ENCODE peak calls at places on chromosomes 16 and 17, in nine cellular contexts. K, S, A, W, R, B, M, D and O are unnamed samples.

GRCh38 chr16:86061771-86062170 is 162.8 kb downstream of the IRF8 start:
- DNase-seq in K (no peak), S (no peak), A (no peak), W (no peak), R (no peak), B (no peak), M (no peak), D (no peak), O (no peak)

GRCh38 chr16:12228607-12229499 is 252.3 kb downstream of the SNX29 start:
- DNase-seq in K (no peak), S (peak), A (peak), W (peak), R (no peak), B (no peak), M (peak), D (no peak), O (peak)

GRCh38 chr16:48218473-48218872 is 25.6 kb upstream of the LONP2 start:
- DNase-seq in K (no peak), S (no peak), A (no peak), W (no peak), R (no peak), B (no peak), M (no peak), D (no peak), O (no peak)

GRCh38 chr17:78645421-78646295 is 68.5 kb upstream of the DNAH17 start:
- DNase-seq in K (peak), S (no peak), A (no peak), W (no peak), R (peak), B (no peak), M (peak), D (peak), O (peak)

GRCh38 chr16:71723537-71724319 is 773 bp downstream of the PHLPP2 start:
- DNase-seq in K (peak), S (peak), A (peak), W (peak), R (peak), B (peak), M (peak), D (peak), O (peak)

GRCh38 chr16:6032438-6032837 is 934.8 kb upstream of the EEF2KMT start:
- DNase-seq in K (no peak), S (no peak), A (no peak), W (no peak), R (no peak), B (no peak), M (no peak), D (no peak), O (no peak)

GRCh38 chr17:66431910-66432309 is 129.5 kb downstream of the PRKCA start:
- DNase-seq in K (no peak), S (peak), A (no peak), W (peak), R (no peak), B (no peak), M (no peak), D (no peak), O (peak)

GRCh38 chr16:85269165-85269564 is 156.9 kb upstream of the CIBAR2 start:
- DNase-seq in K (no peak), S (no peak), A (no peak), W (no peak), R (no peak), B (no peak), M (no peak), D (no peak), O (no peak)

GRCh38 chr17:76547183-76547641 is 7.4 kb downstream of the PRCD start:
- DNase-seq in K (no peak), S (peak), A (peak), W (peak), R (peak), B (peak), M (no peak), D (peak), O (peak)

GRCh38 chr16:14155572-14156213 is 84.6 kb downstream of the MRTFB start:
- DNase-seq in K (no peak), S (no peak), A (no peak), W (no peak), R (no peak), B (no peak), M (no peak), D (no peak), O (no peak)

GRCh38 chr16:10984509-10984908 is 40.1 kb downstream of the CLEC16A start:
- DNase-seq in K (no peak), S (no peak), A (no peak), W (peak), R (no peak), B (no peak), M (no peak), D (no peak), O (no peak)

GRCh38 chr17:75518201-75518600 is 1.9 kb downstream of the TSEN54 start:
- DNase-seq in K (no peak), S (no peak), A (no peak), W (no peak), R (no peak), B (peak), M (no peak), D (no peak), O (no peak)

GRCh38 chr17:376936-377863 is 24.6 kb upstream of the RPH3AL start:
- DNase-seq in K (peak), S (no peak), A (no peak), W (no peak), R (no peak), B (no peak), M (no peak), D (no peak), O (no peak)

GRCh38 chr17:42548070-42548837 is 4.5 kb upstream of the HSD17B1 start:
- DNase-seq in K (peak), S (peak), A (peak), W (no peak), R (peak), B (peak), M (peak), D (peak), O (no peak)

GRCh38 chr17:19540706-19541370 is 7.2 kb downstream of the SLC47A1 start:
- DNase-seq in K (no peak), S (no peak), A (no peak), W (no peak), R (no peak), B (no peak), M (no peak), D (no peak), O (no peak)

GRCh38 chr16:86975445-86975844 is 341.7 kb downstream of the C16orf95 start:
- DNase-seq in K (no peak), S (peak), A (no peak), W (peak), R (no peak), B (no peak), M (no peak), D (no peak), O (peak)

GRCh38 chr17:79707931-79708891 is 22.5 kb upstream of the ENPP7 start:
- DNase-seq in K (no peak), S (peak), A (peak), W (no peak), R (peak), B (peak), M (peak), D (peak), O (peak)

GRCh38 chr17:66676421-66676820 is 158.5 kb upstream of the CACNG5 start:
- DNase-seq in K (peak), S (no peak), A (no peak), W (no peak), R (no peak), B (no peak), M (no peak), D (peak), O (no peak)

GRCh38 chr16:58862334-58863024 is 128.4 kb upstream of the GOT2 start:
- DNase-seq in K (no peak), S (no peak), A (no peak), W (no peak), R (no peak), B (no peak), M (no peak), D (no peak), O (no peak)

GRCh38 chr17:55770220-55770870 is 19.5 kb downstream of the PCTP start:
- DNase-seq in K (peak), S (peak), A (no peak), W (peak), R (no peak), B (peak), M (no peak), D (no peak), O (peak)

GRCh38 chr17:11950771-11951519 is 46.3 kb downstream of the ZNF18 start:
- DNase-seq in K (no peak), S (no peak), A (no peak), W (peak), R (no peak), B (no peak), M (no peak), D (no peak), O (no peak)

GRCh38 chr16:54097774-54098173 is 188.8 kb downstream of the IRX3 start:
- DNase-seq in K (no peak), S (no peak), A (no peak), W (no peak), R (no peak), B (no peak), M (no peak), D (no peak), O (no peak)